ENCODE peak calls at places on chromosome 2, in five cellular contexts. B is heart left ventricle, I is pancreas, S is left ventricle myocardium inferior, O is PC-9. H is an unnamed sample. For H3K4me1, the result is how much of the 10 kb centered on the place peaks cover.

GRCh38 chr2:33457588-33458247 is 18.7 kb upstream of the RASGRP3 start:
- DNase-seq in B (peak), I (no peak), S (peak), O (no peak), H (no peak)

GRCh38 chr2:111200333-111200879 is 79.7 kb downstream of the BCL2L11 start:
- DNase-seq in B (no peak), I (no peak), S (no peak), O (no peak), H (no peak)

GRCh38 chr2:108691447-108691846 is 27.8 kb upstream of the RANBP2 start:
- DNase-seq in B (no peak), I (no peak), S (no peak), O (no peak), H (no peak)

GRCh38 chr2:239590995-239591915 is 190.4 kb upstream of the HDAC4 start:
- DNase-seq in B (no peak), I (no peak), S (no peak), O (no peak), H (no peak)

GRCh38 chr2:31219131-31219969 is 2.0 kb upstream of the CAPN14 start:
- DNase-seq in B (no peak), I (no peak), S (no peak), O (no peak), H (peak)

GRCh38 chr2:68809324-68810240 is 61.6 kb downstream of the BMP10 start:
- DNase-seq in B (no peak), I (no peak), S (no peak), O (no peak), H (no peak)

GRCh38 chr2:169091761-169092523 is 22.6 kb downstream of the DHRS9 start:
- DNase-seq in B (no peak), I (no peak), S (no peak), O (peak), H (no peak)

GRCh38 chr2:88088999-88089398 is 21.4 kb downstream of the SMYD1 start:
- DNase-seq in B (no peak), I (no peak), S (no peak), O (no peak), H (no peak)

GRCh38 chr2:175111200-175111657 is 56.8 kb downstream of the ATF2 start:
- DNase-seq in B (no peak), I (no peak), S (no peak), O (no peak), H (no peak)

GRCh38 chr2:30693821-30694281 is 113.4 kb downstream of the CAPN13 start:
- DNase-seq in B (no peak), I (no peak), S (no peak), O (no peak), H (peak)

GRCh38 chr2:54065411-54065810 is 50.0 kb upstream of the ACYP2 start:
- DNase-seq in B (no peak), I (no peak), S (no peak), O (no peak), H (no peak)

GRCh38 chr2:16614314-16614860 is 51.2 kb downstream of the CYRIA start:
- DNase-seq in B (no peak), I (no peak), S (no peak), O (no peak), H (no peak)

GRCh38 chr2:181678033-181678586 is 2.2 kb downstream of the NEUROD1 start:
- DNase-seq in B (peak), I (peak), S (peak), O (no peak), H (no peak)

GRCh38 chr2:186726938-186727337 is 33.1 kb downstream of the FAM171B start:
- DNase-seq in B (no peak), I (no peak), S (no peak), O (no peak), H (no peak)

GRCh38 chr2:155825876-155826275 is 506.6 kb downstream of the NR4A2 start:
- DNase-seq in B (no peak), I (no peak), S (no peak), O (no peak), H (no peak)

GRCh38 chr2:185208261-185208660 is 530.3 kb upstream of the FSIP2 start:
- DNase-seq in B (no peak), I (no peak), S (no peak), O (peak), H (no peak)

GRCh38 chr2:28652217-28652616 is 99.4 kb upstream of the PPP1CB start:
- DNase-seq in B (no peak), I (no peak), S (no peak), O (no peak), H (no peak)

GRCh38 chr2:217512259-217512658 is 490.5 kb downstream of the TNS1 start:
- DNase-seq in B (no peak), I (no peak), S (no peak), O (no peak), H (no peak)

GRCh38 chr2:45729753-45730512 is 78.5 kb downstream of the PRKCE start:
- DNase-seq in B (no peak), I (no peak), S (no peak), O (no peak), H (no peak)

GRCh38 chr2:27701676-27702075 is 38.0 kb downstream of the SLC4A1AP start:
- DNase-seq in B (peak), I (no peak), S (no peak), O (no peak), H (no peak)

GRCh38 chr2:145027073-145027459 is 507.1 kb upstream of the ZEB2 start:
- DNase-seq in B (no peak), I (no peak), S (no peak), O (no peak), H (no peak)

GRCh38 chr2:137888845-137889244 is 75.4 kb upstream of the HNMT start:
- DNase-seq in B (no peak), I (no peak), S (peak), O (peak), H (no peak)

GRCh38 chr2:222797308-222797707 is 63.5 kb upstream of the ACSL3 start:
- DNase-seq in B (no peak), I (no peak), S (no peak), O (no peak), H (no peak)

GRCh38 chr2:38127277-38127676 is 51.3 kb upstream of the CYP1B1 start:
- DNase-seq in B (no peak), I (no peak), S (no peak), O (no peak), H (no peak)

GRCh38 chr2:134736167-134736885 is 17.5 kb upstream of the TMEM163 start:
- DNase-seq in B (no peak), I (no peak), S (no peak), O (peak), H (no peak)

GRCh38 chr2:111617299-111617803 is 266.6 kb downstream of the ANAPC1 start:
- DNase-seq in B (no peak), I (no peak), S (no peak), O (peak), H (no peak)

GRCh38 chr2:171478345-171478744 is 43.9 kb upstream of the CYBRD1 start:
- DNase-seq in B (no peak), I (no peak), S (no peak), O (no peak), H (no peak)

GRCh38 chr2:45640575-45640974 is 10.9 kb upstream of the PRKCE start:
- DNase-seq in B (no peak), I (no peak), S (no peak), O (no peak), H (no peak)

GRCh38 chr2:15627842-15628684 is 36.4 kb downstream of the DDX1 start:
- DNase-seq in B (no peak), I (no peak), S (no peak), O (no peak), H (no peak)

GRCh38 chr2:126482582-126483464 is 173.1 kb upstream of the GYPC start:
- DNase-seq in B (no peak), I (no peak), S (no peak), O (no peak), H (peak)

GRCh38 chr2:20915271-20915670 is 92.4 kb upstream of the LDAH start:
- DNase-seq in B (no peak), I (no peak), S (no peak), O (no peak), H (no peak)

GRCh38 chr2:240392948-240393830 is 42.3 kb upstream of the GPC1 start:
- DNase-seq in B (peak), I (no peak), S (no peak), O (no peak), H (no peak)

GRCh38 chr2:140178224-140178623 is 1398.0 kb upstream of the NXPH2 start:
- DNase-seq in B (no peak), I (no peak), S (no peak), O (no peak), H (no peak)

GRCh38 chr2:19046986-19047780 is 311.2 kb downstream of the OSR1 start:
- DNase-seq in B (peak), I (no peak), S (no peak), O (no peak), H (no peak)

GRCh38 chr2:119233326-119234020 is 9.8 kb downstream of the STEAP3 start:
- DNase-seq in B (no peak), I (no peak), S (no peak), O (no peak), H (no peak)

GRCh38 chr2:119240311-119241204 is 16.9 kb downstream of the STEAP3 start:
- DNase-seq in B (peak), I (peak), S (peak), O (peak), H (no peak)

GRCh38 chr2:119232666-119232993 is 9.0 kb downstream of the STEAP3 start:
- DNase-seq in B (no peak), I (no peak), S (no peak), O (no peak), H (no peak)

GRCh38 chr2:119234021-119235019 is 10.7 kb downstream of the STEAP3 start:
- DNase-seq in B (no peak), I (peak), S (no peak), O (no peak), H (no peak)

GRCh38 chr2:119236796-119237195 is 13.2 kb downstream of the STEAP3 start:
- DNase-seq in B (no peak), I (peak), S (no peak), O (no peak), H (no peak)
- H3K4me1 ChIP-seq in B (under half), I (under half), S (under half), O (under half), H (under half)

DNA sequence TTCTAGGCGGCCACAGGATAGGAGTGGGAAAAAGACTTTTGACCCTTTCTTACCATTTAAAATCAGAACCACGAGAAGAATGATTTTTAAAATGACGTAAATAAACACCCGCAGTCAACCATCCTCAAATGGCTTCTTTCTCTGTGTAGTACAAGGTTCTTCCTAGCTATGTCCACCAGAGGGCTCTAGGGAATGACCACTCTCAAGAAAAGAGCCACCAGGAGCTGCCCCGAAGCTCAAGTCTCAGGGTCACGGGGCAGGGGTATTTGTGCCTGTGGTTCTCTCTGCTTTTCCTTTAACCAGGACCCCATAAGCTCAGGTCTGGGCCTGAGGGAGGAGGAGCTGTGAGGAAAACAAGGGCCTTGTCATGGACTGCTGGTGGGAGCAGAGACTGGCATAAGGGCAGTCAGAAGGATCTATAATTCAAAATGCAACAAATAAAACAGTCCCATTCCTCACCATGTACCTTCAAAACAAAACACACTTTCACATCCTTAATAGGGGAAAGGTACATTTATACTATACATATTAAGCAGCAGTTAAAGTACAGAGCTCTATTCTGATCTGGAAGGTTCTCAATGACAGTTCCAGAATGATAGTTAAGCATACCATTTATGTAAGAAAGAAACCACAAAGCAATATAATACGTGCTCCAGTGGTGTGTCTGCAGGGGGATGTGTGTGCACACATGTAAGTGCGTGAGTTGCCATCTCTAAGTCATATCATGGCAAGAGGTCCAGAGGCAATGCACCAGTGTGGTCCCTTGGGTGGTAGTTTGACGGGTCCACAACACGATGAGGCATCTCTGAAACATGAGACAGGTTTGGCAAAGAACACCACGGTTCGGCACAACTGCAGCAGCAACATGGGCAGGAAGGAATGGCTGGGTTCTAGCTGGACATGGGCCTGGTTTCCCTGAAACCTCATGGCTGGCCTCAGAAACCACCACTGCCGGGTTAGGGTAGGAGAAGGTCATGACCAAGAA is 18.6 kb downstream of the LYPD1 start:
- DNase-seq in B (no peak), I (no peak), S (no peak), O (peak), H (no peak)
- TF ChIP-seq CTCF in B (no peak), I (peak), S (peak), O (peak), H (peak)

DNA sequence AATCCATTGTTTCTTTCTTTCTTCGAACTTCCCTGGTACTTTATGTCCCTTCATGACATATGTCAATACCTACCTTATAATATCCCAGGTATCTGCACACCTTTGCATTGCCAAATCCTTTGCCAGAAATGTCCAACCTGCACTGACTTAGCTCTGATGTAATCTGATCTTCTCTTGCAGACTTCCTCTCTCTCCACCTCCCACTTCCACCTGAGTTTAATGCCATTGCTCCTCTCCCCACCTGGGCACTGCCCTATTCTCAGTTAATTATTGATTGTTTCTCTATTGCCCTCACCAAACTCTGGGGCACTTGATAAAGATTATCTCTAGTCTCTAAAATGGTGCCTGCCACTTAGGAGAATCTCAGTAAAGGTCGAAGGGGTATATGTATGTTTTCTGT is 23.0 kb downstream of the ARHGAP15 start:
- DNase-seq in B (no peak), I (no peak), S (no peak), O (no peak), H (no peak)
- H3K4me1 ChIP-seq in B (under half), I (under half), S (under half), O (under half), H (under half)

GRCh38 chr2:42099431-42100173 is 51.8 kb downstream of the PKDCC start:
- DNase-seq in B (no peak), I (no peak), S (no peak), O (no peak), H (no peak)
- TF ChIP-seq CTCF in B (no peak), I (no peak), S (no peak), O (no peak), H (no peak)

H was measured in right atrium auricular region.